ENCODE peak calls at places on chromosomes 2 and 18, in ten cellular contexts. F is tibial artery, G is tibial nerve, A is BJ, W is coronary artery, Y is thoracic aorta, T is ovary, S is A673, H is WERI-Rb-1, C is colonic mucosa. Q is an unnamed sample.

GRCh38 chr2:240644171-240644651 is 18.9 kb downstream of the GPR35 start:
- DNase-seq in F (no peak), G (no peak), A (no peak), W (peak), Y (no peak), T (no peak), S (peak), H (peak), C (no peak), Q (no peak)

GRCh38 chr2:188383158-188383557 is 91.5 kb downstream of the GULP1 start:
- DNase-seq in F (no peak), G (no peak), A (no peak), W (no peak), Y (no peak), T (no peak), S (no peak), H (no peak), C (no peak), Q (no peak)

GRCh38 chr18:28522250-28522649 is 345.3 kb upstream of the CDH2 start:
- DNase-seq in F (no peak), G (no peak), A (no peak), W (no peak), Y (no peak), T (no peak), S (no peak), H (no peak), C (no peak), Q (no peak)

GRCh38 chr2:222176890-222177289 is 121.9 kb downstream of the PAX3 start:
- DNase-seq in F (no peak), G (no peak), A (no peak), W (no peak), Y (no peak), T (no peak), S (no peak), H (no peak), C (no peak), Q (no peak)

GRCh38 chr18:59752666-59753065 is 55.4 kb upstream of the CCBE1 start:
- DNase-seq in F (no peak), G (no peak), A (no peak), W (no peak), Y (no peak), T (no peak), S (no peak), H (no peak), C (no peak), Q (no peak)

GRCh38 chr2:203675086-203675485 is 31.4 kb upstream of the CD28 start:
- DNase-seq in F (no peak), G (no peak), A (no peak), W (no peak), Y (no peak), T (no peak), S (no peak), H (no peak), C (no peak), Q (peak)

GRCh38 chr2:105239924-105240323 is 1.6 kb upstream of the GPR45 start:
- DNase-seq in F (no peak), G (no peak), A (peak), W (no peak), Y (no peak), T (no peak), S (no peak), H (no peak), C (no peak), Q (peak)

GRCh38 chr2:235639387-235639786 is 145.5 kb downstream of the AGAP1 start:
- DNase-seq in F (peak), G (peak), A (peak), W (peak), Y (peak), T (peak), S (no peak), H (no peak), C (peak), Q (peak)

GRCh38 chr2:71742953-71743601 is 289.7 kb downstream of the DYSF start:
- DNase-seq in F (peak), G (peak), A (peak), W (peak), Y (peak), T (peak), S (peak), H (no peak), C (peak), Q (peak)

GRCh38 chr2:220373878-220374277 is 746.4 kb downstream of the SLC4A3 start:
- DNase-seq in F (no peak), G (no peak), A (no peak), W (no peak), Y (no peak), T (no peak), S (peak), H (no peak), C (no peak), Q (peak)

GRCh38 chr2:156935611-156936010 is 321.9 kb upstream of the GALNT5 start:
- DNase-seq in F (no peak), G (no peak), A (no peak), W (no peak), Y (no peak), T (no peak), S (peak), H (no peak), C (no peak), Q (peak)

GRCh38 chr2:215390550-215390913 is 45.3 kb downstream of the FN1 start:
- DNase-seq in F (no peak), G (no peak), A (no peak), W (no peak), Y (no peak), T (no peak), S (no peak), H (no peak), C (no peak), Q (no peak)

GRCh38 chr2:26193578-26194231 is 20.8 kb downstream of the GAREM2 start:
- DNase-seq in F (no peak), G (no peak), A (no peak), W (no peak), Y (no peak), T (no peak), S (no peak), H (no peak), C (no peak), Q (no peak)

GRCh38 chr2:205975082-205975949 is 110.7 kb downstream of the INO80D start:
- DNase-seq in F (no peak), G (no peak), A (no peak), W (no peak), Y (no peak), T (no peak), S (no peak), H (no peak), C (peak), Q (no peak)

GRCh38 chr2:201118121-201118956 is 2.4 kb downstream of the CFLAR start:
- DNase-seq in F (peak), G (peak), A (no peak), W (peak), Y (peak), T (peak), S (peak), H (no peak), C (peak), Q (peak)

GRCh38 chr2:109715302-109715937 is 78.7 kb upstream of the RGPD5 start:
- DNase-seq in F (no peak), G (no peak), A (no peak), W (no peak), Y (no peak), T (no peak), S (no peak), H (no peak), C (peak), Q (peak)
- TF ChIP-seq CTCF in F (peak), G (no peak), A (peak), W (no peak), Y (peak), T (peak), S (peak), H (peak), C (peak), Q (peak)

GRCh38 chr2:33180915-33181314 is 234.2 kb downstream of the LTBP1 start:
- DNase-seq in F (no peak), G (no peak), A (no peak), W (peak), Y (no peak), T (no peak), S (no peak), H (no peak), C (no peak), Q (no peak)
- H3K4me3 ChIP-seq in F (no peak), G (no peak), A (no peak), W (no peak), Y (no peak), T (no peak), S (no peak), H (no peak), C (no peak), Q (no peak)

DNA sequence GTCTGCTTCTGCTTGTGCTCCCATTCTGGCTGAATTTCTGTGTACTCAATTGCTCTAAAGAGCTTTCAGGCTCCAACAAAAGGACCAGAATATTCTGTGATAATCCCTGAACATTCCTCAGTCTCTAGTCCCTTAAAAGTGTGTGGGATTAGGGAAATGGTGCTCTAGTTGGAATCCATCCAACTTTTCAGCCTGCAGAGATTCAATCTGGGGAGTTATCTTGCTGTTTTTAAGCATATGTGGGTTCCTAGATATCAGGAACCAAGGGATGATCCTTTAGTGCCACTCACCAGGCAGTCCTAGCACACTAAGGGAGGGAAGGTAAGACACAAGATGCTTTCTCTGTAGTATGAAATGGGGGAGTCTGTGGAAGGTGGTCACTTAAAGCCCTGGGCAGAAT is 140.3 kb upstream of the SLC1A4 start:
- DNase-seq in F (no peak), G (no peak), A (no peak), W (no peak), Y (no peak), T (no peak), S (no peak), H (no peak), C (no peak), Q (no peak)
- TF ChIP-seq CTCF in F (no peak), G (no peak), A (no peak), W (no peak), Y (no peak), T (no peak), S (no peak), H (no peak), C (no peak), Q (no peak)

GRCh38 chr2:119136093-119136492 is 22.5 kb downstream of the C1QL2 start:
- DNase-seq in F (no peak), G (no peak), A (no peak), W (no peak), Y (no peak), T (no peak), S (no peak), H (no peak), C (no peak), Q (no peak)
- H3K4me3 ChIP-seq in F (no peak), G (no peak), A (no peak), W (no peak), Y (no peak), T (no peak), S (no peak), H (no peak), C (no peak), Q (no peak)

DNA sequence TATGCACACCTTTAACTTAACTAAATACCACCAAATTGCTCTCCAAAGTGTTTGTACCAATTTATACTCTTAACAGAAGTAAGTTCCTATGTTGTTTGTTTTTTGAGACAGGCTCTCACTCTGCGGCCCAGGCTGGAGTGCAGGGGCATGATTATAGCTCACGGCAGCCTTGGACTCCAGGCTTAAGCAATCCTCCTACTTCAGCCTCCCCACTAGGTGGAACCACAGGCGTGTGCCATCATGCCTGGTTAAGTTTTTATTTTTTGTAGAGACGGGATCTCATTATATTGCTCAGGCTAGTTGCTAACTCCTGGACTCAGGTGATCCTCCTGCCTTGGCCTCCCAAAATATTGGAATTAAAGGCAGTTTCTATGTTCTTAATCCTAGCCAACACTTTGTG is 13.1 kb upstream of the NAB1 start:
- DNase-seq in F (no peak), G (no peak), A (no peak), W (no peak), Y (no peak), T (no peak), S (no peak), H (no peak), C (no peak), Q (no peak)
- TF ChIP-seq CTCF in F (no peak), G (no peak), A (no peak), W (no peak), Y (no peak), T (no peak), S (peak), H (no peak), C (no peak), Q (no peak)

GRCh38 chr18:31918733-31919132 is 24.2 kb downstream of the TRAPPC8 start:
- DNase-seq in F (no peak), G (no peak), A (no peak), W (no peak), Y (no peak), T (no peak), S (no peak), H (no peak), C (no peak), Q (no peak)
- H3K4me3 ChIP-seq in F (no peak), G (no peak), A (no peak), W (no peak), Y (no peak), T (no peak), S (no peak), H (no peak), C (no peak), Q (no peak)

DNA sequence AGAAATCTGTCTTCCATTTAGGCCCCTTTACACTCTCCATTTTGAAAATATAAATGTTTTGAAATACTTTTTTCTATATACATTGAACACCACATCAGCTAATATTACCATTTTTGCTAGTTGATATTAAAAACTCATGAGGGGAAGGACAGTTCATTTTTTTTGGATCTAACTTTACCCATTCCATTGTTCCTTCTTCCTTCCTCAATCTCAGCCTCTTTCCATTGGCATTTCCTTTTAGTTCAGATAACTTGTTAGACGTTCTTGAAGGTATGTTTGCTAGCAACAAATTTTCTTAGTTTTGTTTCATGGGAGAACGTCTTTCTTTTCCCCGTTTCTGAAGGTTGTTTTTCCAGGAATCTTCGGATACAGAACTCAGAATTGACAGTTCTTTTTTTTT is 759.0 kb downstream of the SOCS6 start:
- DNase-seq in F (no peak), G (no peak), A (no peak), W (no peak), Y (no peak), T (no peak), S (no peak), H (no peak), C (no peak), Q (no peak)
- TF ChIP-seq CTCF in F (no peak), G (no peak), A (no peak), W (no peak), Y (no peak), T (no peak), S (no peak), H (no peak), C (no peak), Q (no peak)

DNA sequence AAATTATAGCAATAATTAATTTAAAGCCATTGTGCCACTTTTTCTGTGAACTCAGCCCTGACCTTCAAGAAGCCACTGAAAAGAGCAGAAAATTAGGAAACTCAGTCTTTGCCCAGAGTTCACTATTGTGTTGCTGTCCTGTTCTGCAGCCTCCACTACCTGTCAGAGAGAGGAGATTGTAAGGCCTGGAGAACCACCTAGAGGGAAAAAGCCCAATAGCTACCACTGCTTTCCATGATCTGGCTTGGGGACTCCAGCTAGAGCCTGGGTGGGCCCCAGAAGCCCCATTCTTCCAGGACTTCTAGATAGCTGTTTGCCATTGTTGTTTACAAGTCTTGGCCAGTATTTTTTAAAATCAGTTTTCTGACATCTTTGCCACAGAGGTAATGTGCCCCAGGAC is 176.1 kb upstream of the KLF7 start:
- DNase-seq in F (no peak), G (no peak), A (no peak), W (no peak), Y (no peak), T (no peak), S (no peak), H (no peak), C (no peak), Q (no peak)
- H3K4me3 ChIP-seq in F (no peak), G (no peak), A (no peak), W (no peak), Y (no peak), T (no peak), S (no peak), H (no peak), C (no peak), Q (no peak)

GRCh38 chr2:46555011-46555410 is 75.6 kb downstream of the TMEM247 start:
- DNase-seq in F (no peak), G (no peak), A (no peak), W (peak), Y (no peak), T (no peak), S (no peak), H (no peak), C (no peak), Q (no peak)
- TF ChIP-seq CTCF in F (no peak), G (peak), A (peak), W (no peak), Y (no peak), T (no peak), S (peak), H (peak), C (no peak), Q (no peak)

DNA sequence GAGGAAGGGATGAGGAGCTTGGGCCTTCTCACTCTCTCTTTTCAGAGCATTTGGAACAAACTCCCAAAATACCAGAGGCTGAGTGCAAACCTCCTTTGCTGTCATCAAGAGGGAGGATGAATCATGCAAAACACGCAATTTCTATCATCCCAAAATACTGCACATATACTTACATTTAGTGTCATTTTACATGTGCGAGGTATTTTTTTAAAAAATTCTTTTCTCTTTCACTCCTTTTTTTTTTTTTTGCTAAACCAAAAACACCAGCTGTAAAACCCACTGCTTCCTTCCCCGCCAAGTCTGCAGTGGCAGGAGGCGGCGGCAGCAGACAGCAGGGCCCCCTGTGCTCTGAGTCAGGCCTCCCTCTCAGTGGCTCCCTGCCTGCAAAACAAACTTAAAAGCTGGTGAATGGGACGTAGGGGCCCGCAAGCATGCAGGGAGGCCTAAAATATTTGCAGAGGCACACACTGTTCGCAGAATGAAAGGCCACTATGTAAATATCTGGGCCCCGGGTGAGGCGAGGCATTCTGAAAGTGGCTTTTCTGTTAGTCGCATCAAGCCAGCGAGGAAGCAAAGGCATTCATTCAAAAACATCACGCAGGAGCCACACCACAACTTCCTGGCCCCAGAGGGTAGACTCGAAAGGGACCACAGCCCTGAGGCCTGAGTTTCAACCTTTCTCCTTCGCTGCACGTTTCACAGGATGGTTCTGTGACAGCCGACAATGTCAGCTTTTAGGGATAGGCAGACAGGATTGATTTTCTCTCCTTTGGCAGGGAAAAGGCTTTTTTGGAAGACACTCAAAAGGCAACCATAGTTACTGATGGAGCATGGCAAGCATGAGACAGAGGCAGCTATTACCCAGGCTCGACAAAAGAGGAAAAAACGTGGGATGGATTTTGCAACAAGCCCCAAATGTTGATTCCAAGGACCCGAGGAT is 73.4 kb downstream of the ACTR2 start:
- DNase-seq in F (peak), G (peak), A (peak), W (peak), Y (peak), T (no peak), S (peak), H (no peak), C (no peak), Q (peak)
- H3K4me3 ChIP-seq in F (peak), G (no peak), A (peak), W (peak), Y (peak), T (no peak), S (no peak), H (no peak), C (peak), Q (no peak)